ENCODE peak calls at places on chromosomes 6 and 20, in seven cellular contexts. One of them, this sample, is unnamed.

GRCh38 chr20:56859751-56860366 is 230.8 kb downstream of the TFAP2C start:
- DNase-seq in stomach: no peak
- DNase-seq in CD8-positive, alpha-beta memory T cell: no peak
- DNase-seq in SK-N-SH: no peak
- DNase-seq in psoas muscle: no peak
- DNase-seq in breast epithelium: peak; percentile 92
- DNase-seq in CD8-positive, alpha-beta T cell: no peak
- DNase-seq in this sample: no peak

GRCh38 chr20:22962567-22963439 is 72.3 kb upstream of the SSTR4 start:
- DNase-seq in stomach: no peak
- DNase-seq in CD8-positive, alpha-beta memory T cell: no peak
- DNase-seq in SK-N-SH: no peak
- DNase-seq in psoas muscle: no peak
- DNase-seq in breast epithelium: no peak
- DNase-seq in CD8-positive, alpha-beta T cell: no peak
- DNase-seq in this sample: no peak

GRCh38 chr6:1536526-1537429 is 72.9 kb upstream of the FOXC1 start:
- DNase-seq in stomach: no peak
- DNase-seq in CD8-positive, alpha-beta memory T cell: no peak
- DNase-seq in SK-N-SH: no peak
- DNase-seq in psoas muscle: no peak
- DNase-seq in breast epithelium: no peak
- DNase-seq in CD8-positive, alpha-beta T cell: no peak
- DNase-seq in this sample: no peak

GRCh38 chr20:7505835-7506221 is 434.4 kb downstream of the HAO1 start:
- DNase-seq in stomach: no peak
- DNase-seq in CD8-positive, alpha-beta memory T cell: no peak
- DNase-seq in SK-N-SH: no peak
- DNase-seq in psoas muscle: no peak
- DNase-seq in breast epithelium: no peak
- DNase-seq in CD8-positive, alpha-beta T cell: no peak
- DNase-seq in this sample: no peak

GRCh38 chr6:54255881-54256280 is 52.4 kb upstream of the TINAG start:
- DNase-seq in stomach: no peak
- DNase-seq in CD8-positive, alpha-beta memory T cell: no peak
- DNase-seq in SK-N-SH: no peak
- DNase-seq in psoas muscle: no peak
- DNase-seq in breast epithelium: no peak
- DNase-seq in CD8-positive, alpha-beta T cell: no peak
- DNase-seq in this sample: no peak

GRCh38 chr6:108564178-108564577 is 3.5 kb downstream of the FOXO3 start:
- DNase-seq in stomach: no peak
- DNase-seq in CD8-positive, alpha-beta memory T cell: no peak
- DNase-seq in SK-N-SH: no peak
- DNase-seq in psoas muscle: no peak
- DNase-seq in breast epithelium: no peak
- DNase-seq in CD8-positive, alpha-beta T cell: no peak
- DNase-seq in this sample: no peak

GRCh38 chr6:168035098-168035660 is 37.7 kb downstream of the KIF25 start:
- DNase-seq in stomach: peak; percentile 45
- DNase-seq in CD8-positive, alpha-beta memory T cell: no peak
- DNase-seq in SK-N-SH: peak; percentile 90
- DNase-seq in psoas muscle: peak; percentile 69
- DNase-seq in breast epithelium: no peak
- DNase-seq in CD8-positive, alpha-beta T cell: no peak
- DNase-seq in this sample: no peak

GRCh38 chr6:156269751-156270369 is 507.3 kb upstream of the ARID1B start:
- DNase-seq in stomach: no peak
- DNase-seq in CD8-positive, alpha-beta memory T cell: peak; percentile 20
- DNase-seq in SK-N-SH: no peak
- DNase-seq in psoas muscle: no peak
- DNase-seq in breast epithelium: no peak
- DNase-seq in CD8-positive, alpha-beta T cell: no peak
- DNase-seq in this sample: peak; percentile 2

GRCh38 chr20:24472426-24472825 is 3.0 kb downstream of the SYNDIG1 start:
- DNase-seq in stomach: no peak
- DNase-seq in CD8-positive, alpha-beta memory T cell: no peak
- DNase-seq in SK-N-SH: no peak
- DNase-seq in psoas muscle: no peak
- DNase-seq in breast epithelium: no peak
- DNase-seq in CD8-positive, alpha-beta T cell: no peak
- DNase-seq in this sample: no peak

GRCh38 chr6:149363154-149363553 is 36.9 kb upstream of the SUMO4 start:
- DNase-seq in stomach: no peak
- DNase-seq in CD8-positive, alpha-beta memory T cell: no peak
- DNase-seq in SK-N-SH: no peak
- DNase-seq in psoas muscle: no peak
- DNase-seq in breast epithelium: no peak
- DNase-seq in CD8-positive, alpha-beta T cell: no peak
- DNase-seq in this sample: no peak

GRCh38 chr6:170020041-170020583 is 268.7 kb downstream of the ERMARD start:
- DNase-seq in stomach: peak; percentile 16
- DNase-seq in CD8-positive, alpha-beta memory T cell: no peak
- DNase-seq in SK-N-SH: no peak
- DNase-seq in psoas muscle: no peak
- DNase-seq in breast epithelium: no peak
- DNase-seq in CD8-positive, alpha-beta T cell: no peak
- DNase-seq in this sample: no peak

GRCh38 chr6:147043994-147044477 is 160.2 kb upstream of the STXBP5 start:
- DNase-seq in stomach: no peak
- DNase-seq in CD8-positive, alpha-beta memory T cell: no peak
- DNase-seq in SK-N-SH: no peak
- DNase-seq in psoas muscle: no peak
- DNase-seq in breast epithelium: no peak
- DNase-seq in CD8-positive, alpha-beta T cell: no peak
- DNase-seq in this sample: no peak

GRCh38 chr6:12012231-12012565 is at the start of gene HIVEP1:
- DNase-seq in stomach: peak; percentile 31
- DNase-seq in CD8-positive, alpha-beta memory T cell: no peak
- DNase-seq in SK-N-SH: peak; percentile 67
- DNase-seq in psoas muscle: peak; percentile 38
- DNase-seq in breast epithelium: no peak
- DNase-seq in CD8-positive, alpha-beta T cell: no peak
- DNase-seq in this sample: no peak

GRCh38 chr20:32702706-32703425 is 29.1 kb upstream of the C20orf203 start:
- DNase-seq in stomach: no peak
- DNase-seq in CD8-positive, alpha-beta memory T cell: no peak
- DNase-seq in SK-N-SH: no peak
- DNase-seq in psoas muscle: no peak
- DNase-seq in breast epithelium: no peak
- DNase-seq in CD8-positive, alpha-beta T cell: no peak
- DNase-seq in this sample: no peak

GRCh38 chr20:21302645-21303060 is 478 bp upstream of the XRN2 start:
- DNase-seq in stomach: no peak
- DNase-seq in CD8-positive, alpha-beta memory T cell: no peak
- DNase-seq in SK-N-SH: no peak
- DNase-seq in psoas muscle: no peak
- DNase-seq in breast epithelium: no peak
- DNase-seq in CD8-positive, alpha-beta T cell: no peak
- DNase-seq in this sample: no peak

GRCh38 chr6:119479860-119480655 is 130.5 kb upstream of the MAN1A1 start:
- DNase-seq in stomach: no peak
- DNase-seq in CD8-positive, alpha-beta memory T cell: no peak
- DNase-seq in SK-N-SH: no peak
- DNase-seq in psoas muscle: no peak
- DNase-seq in breast epithelium: no peak
- DNase-seq in CD8-positive, alpha-beta T cell: no peak
- DNase-seq in this sample: no peak

GRCh38 chr20:51531141-51531710 is 11.3 kb downstream of the NFATC2 start:
- DNase-seq in stomach: no peak
- DNase-seq in CD8-positive, alpha-beta memory T cell: no peak
- DNase-seq in SK-N-SH: no peak
- DNase-seq in psoas muscle: no peak
- DNase-seq in breast epithelium: no peak
- DNase-seq in CD8-positive, alpha-beta T cell: no peak
- DNase-seq in this sample: peak; percentile 53

GRCh38 chr20:18988701-18989100 is 175.1 kb downstream of the SCP2D1 start:
- DNase-seq in stomach: no peak
- DNase-seq in CD8-positive, alpha-beta memory T cell: no peak
- DNase-seq in SK-N-SH: no peak
- DNase-seq in psoas muscle: no peak
- DNase-seq in breast epithelium: no peak
- DNase-seq in CD8-positive, alpha-beta T cell: no peak
- DNase-seq in this sample: no peak

GRCh38 chr20:18987781-18988360 is 174.3 kb downstream of the SCP2D1 start:
- DNase-seq in stomach: no peak
- DNase-seq in CD8-positive, alpha-beta memory T cell: no peak
- DNase-seq in SK-N-SH: no peak
- DNase-seq in psoas muscle: no peak
- DNase-seq in breast epithelium: no peak
- DNase-seq in CD8-positive, alpha-beta T cell: no peak
- DNase-seq in this sample: no peak

GRCh38 chr20:18992418-18992817 is 178.8 kb downstream of the SCP2D1 start:
- DNase-seq in stomach: no peak
- DNase-seq in CD8-positive, alpha-beta memory T cell: no peak
- DNase-seq in SK-N-SH: no peak
- DNase-seq in psoas muscle: no peak
- DNase-seq in breast epithelium: no peak
- DNase-seq in CD8-positive, alpha-beta T cell: no peak
- DNase-seq in this sample: no peak

GRCh38 chr20:18991012-18991411 is 177.4 kb downstream of the SCP2D1 start:
- DNase-seq in stomach: no peak
- DNase-seq in CD8-positive, alpha-beta memory T cell: no peak
- DNase-seq in SK-N-SH: no peak
- DNase-seq in psoas muscle: no peak
- DNase-seq in breast epithelium: no peak
- DNase-seq in CD8-positive, alpha-beta T cell: no peak
- DNase-seq in this sample: no peak

DNA sequence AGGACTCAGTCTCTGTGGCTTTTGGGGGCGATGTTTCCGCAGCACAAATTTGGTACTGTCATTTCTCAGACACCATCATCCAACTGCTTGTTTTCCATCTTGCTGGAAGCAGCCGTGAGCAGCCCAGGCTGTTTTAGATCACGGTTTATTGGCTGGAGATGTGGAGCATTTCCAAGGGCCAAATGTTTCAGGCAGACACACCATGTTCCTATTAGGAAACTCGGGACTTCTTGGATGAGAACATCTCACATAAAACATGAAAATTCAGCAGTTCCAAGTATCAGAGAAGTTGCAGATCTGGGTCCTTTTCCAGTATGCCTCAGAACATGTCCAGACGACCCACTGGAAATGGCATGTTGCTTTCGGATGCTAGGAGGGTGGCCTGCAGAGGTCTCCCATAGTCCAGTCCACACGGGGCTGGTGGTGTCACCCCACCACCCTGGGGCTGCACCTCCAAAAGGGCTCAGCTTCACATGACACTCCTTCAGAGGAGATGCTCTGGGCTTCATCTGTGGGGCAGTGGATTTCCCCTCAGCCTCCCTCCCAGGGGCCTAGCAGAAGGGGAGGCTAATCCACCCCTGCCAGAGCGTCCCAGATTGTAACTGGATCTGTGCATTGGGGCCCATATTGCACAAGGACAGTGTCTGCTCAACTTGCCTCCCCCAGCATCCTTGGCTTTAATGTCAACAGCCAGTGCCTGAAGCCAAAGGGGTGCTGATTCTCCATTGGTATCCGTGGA is 176.3 kb downstream of the SCP2D1 start:
- DNase-seq in stomach: no peak
- DNase-seq in CD8-positive, alpha-beta memory T cell: no peak
- DNase-seq in SK-N-SH: no peak
- DNase-seq in psoas muscle: peak; percentile 43
- DNase-seq in breast epithelium: peak; percentile 30
- DNase-seq in CD8-positive, alpha-beta T cell: no peak
- DNase-seq in this sample: no peak
- H3K36me3 ChIP-seq in stomach: no peaks in the 10 kb centered on the region
- H3K36me3 ChIP-seq in CD8-positive, alpha-beta memory T cell: no peaks in the 10 kb centered on the region
- H3K36me3 ChIP-seq in SK-N-SH: no peaks in the 10 kb centered on the region
- H3K36me3 ChIP-seq in psoas muscle: no peaks in the 10 kb centered on the region
- H3K36me3 ChIP-seq in breast epithelium: no peaks in the 10 kb centered on the region
- H3K36me3 ChIP-seq in CD8-positive, alpha-beta T cell: no peaks in the 10 kb centered on the region
- H3K36me3 ChIP-seq in this sample: no peaks in the 10 kb centered on the region

DNA sequence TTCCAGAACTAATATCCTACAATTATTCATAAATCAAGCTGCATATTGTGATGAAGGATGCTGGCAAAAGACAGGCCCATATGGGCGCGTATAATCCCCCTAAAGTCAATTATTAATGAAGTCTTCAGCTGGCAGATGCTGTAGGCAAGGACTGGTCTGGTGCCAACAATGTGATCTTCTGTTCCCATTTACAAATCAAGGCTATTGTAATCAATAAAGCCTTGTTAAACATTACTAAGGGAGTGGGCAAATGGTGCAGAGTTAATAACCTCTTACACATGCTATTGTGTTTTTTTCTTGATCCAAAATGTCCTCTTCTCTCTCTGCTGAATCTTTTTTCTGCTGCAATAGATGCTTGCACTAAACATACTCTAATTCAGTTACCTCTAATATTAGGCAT is 119.0 kb downstream of the ALDH8A1 start:
- DNase-seq in stomach: no peak
- DNase-seq in CD8-positive, alpha-beta memory T cell: no peak
- DNase-seq in SK-N-SH: no peak
- DNase-seq in psoas muscle: no peak
- DNase-seq in breast epithelium: no peak
- DNase-seq in CD8-positive, alpha-beta T cell: no peak
- DNase-seq in this sample: no peak
- H3K27ac ChIP-seq in stomach: no peak overlapping the region
- H3K27ac ChIP-seq in CD8-positive, alpha-beta memory T cell: no peak overlapping the region
- H3K27ac ChIP-seq in SK-N-SH: no peak overlapping the region
- H3K27ac ChIP-seq in psoas muscle: no peak overlapping the region
- H3K27ac ChIP-seq in breast epithelium: no peak overlapping the region
- H3K27ac ChIP-seq in CD8-positive, alpha-beta T cell: no peak overlapping the region
- H3K27ac ChIP-seq in this sample: no peak overlapping the region

DNA sequence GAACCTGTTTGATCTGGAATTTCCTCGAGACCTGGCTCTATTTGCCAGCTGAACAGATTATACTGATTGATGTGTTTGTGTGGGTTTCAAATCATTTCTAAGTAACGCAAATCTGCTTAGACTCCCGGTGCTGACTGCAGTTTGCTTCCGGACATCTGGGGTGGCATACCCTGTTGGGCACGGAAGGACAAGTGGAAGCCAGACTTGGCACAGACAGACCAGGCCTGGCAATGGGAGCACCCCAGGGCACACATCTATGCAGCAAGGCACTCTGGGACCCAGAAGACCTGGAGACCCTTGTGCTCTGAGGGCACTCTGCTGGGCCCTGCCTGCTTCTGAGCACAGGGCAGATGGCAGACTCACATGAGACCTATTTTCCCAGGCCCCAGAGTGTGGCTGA is 433.8 kb upstream of the CHD6 start:
- DNase-seq in stomach: no peak
- DNase-seq in CD8-positive, alpha-beta memory T cell: no peak
- DNase-seq in SK-N-SH: peak; percentile 67
- DNase-seq in psoas muscle: no peak
- DNase-seq in breast epithelium: no peak
- DNase-seq in CD8-positive, alpha-beta T cell: no peak
- DNase-seq in this sample: no peak
- H3K36me3 ChIP-seq in stomach: no peaks in the 10 kb centered on the region
- H3K36me3 ChIP-seq in CD8-positive, alpha-beta memory T cell: no peaks in the 10 kb centered on the region
- H3K36me3 ChIP-seq in SK-N-SH: no peaks in the 10 kb centered on the region
- H3K36me3 ChIP-seq in psoas muscle: no peaks in the 10 kb centered on the region
- H3K36me3 ChIP-seq in breast epithelium: no peaks in the 10 kb centered on the region
- H3K36me3 ChIP-seq in CD8-positive, alpha-beta T cell: no peaks in the 10 kb centered on the region
- H3K36me3 ChIP-seq in this sample: no peaks in the 10 kb centered on the region

GRCh38 chr6:112691289-112691688 is 344.2 kb downstream of the RFPL4B start:
- DNase-seq in stomach: no peak
- DNase-seq in CD8-positive, alpha-beta memory T cell: no peak
- DNase-seq in SK-N-SH: peak; percentile 12
- DNase-seq in psoas muscle: no peak
- DNase-seq in breast epithelium: no peak
- DNase-seq in CD8-positive, alpha-beta T cell: no peak
- DNase-seq in this sample: no peak

GRCh38 chr6:112694986-112695385 is 347.9 kb downstream of the RFPL4B start:
- DNase-seq in stomach: no peak
- DNase-seq in CD8-positive, alpha-beta memory T cell: no peak
- DNase-seq in SK-N-SH: no peak
- DNase-seq in psoas muscle: no peak
- DNase-seq in breast epithelium: no peak
- DNase-seq in CD8-positive, alpha-beta T cell: no peak
- DNase-seq in this sample: no peak

GRCh38 chr6:112690497-112691202 is 343.5 kb downstream of the RFPL4B start:
- DNase-seq in stomach: no peak
- DNase-seq in CD8-positive, alpha-beta memory T cell: no peak
- DNase-seq in SK-N-SH: peak; percentile 49
- DNase-seq in psoas muscle: no peak
- DNase-seq in breast epithelium: no peak
- DNase-seq in CD8-positive, alpha-beta T cell: no peak
- DNase-seq in this sample: no peak
- H3K27ac ChIP-seq in stomach: no peak overlapping the region
- H3K27ac ChIP-seq in CD8-positive, alpha-beta memory T cell: no peak overlapping the region
- H3K27ac ChIP-seq in SK-N-SH: peak overlapping the region; percentile 81
- H3K27ac ChIP-seq in psoas muscle: no peak overlapping the region
- H3K27ac ChIP-seq in breast epithelium: no peak overlapping the region
- H3K27ac ChIP-seq in CD8-positive, alpha-beta T cell: no peak overlapping the region
- H3K27ac ChIP-seq in this sample: no peak overlapping the region